ENCODE peak calls at places on chromosomes 13 and 19, in six cellular contexts. M is foreskin melanocyte; X is breast epithelium; W is left lung; F is stimulated activated naive B cell treated with anti-CD40 and anti-IgM and Interleukin-4, amounts not matched to agents 10 μg/mL and 1 μg/mL and 100 μg/mL, for 72 hours; U is COR-L47. V is an unnamed sample.

GRCh38 chr19:16139752-16140151 is 3.7 kb upstream of the HSH2D start:
- DNase-seq in U (no peak), W (no peak), F (peak), X (no peak), M (no peak), V (no peak)

GRCh38 chr13:52162279-52163101 is 3.1 kb upstream of the NEK3 start:
- DNase-seq in M (peak), W (no peak), F (no peak), X (no peak), U (no peak), V (no peak)

GRCh38 chr13:27007166-27007565 is 164.4 kb downstream of the USP12 start:
- DNase-seq in M (no peak), W (no peak), X (no peak), U (peak), F (no peak), V (no peak)

GRCh38 chr13:95267662-95268369 is 33.4 kb downstream of the ABCC4 start:
- DNase-seq in W (no peak), F (no peak), X (no peak), U (no peak), M (no peak), V (no peak)

GRCh38 chr19:19372656-19373416 is 32.6 kb upstream of the GATAD2A start:
- DNase-seq in X (no peak), F (peak), M (peak), U (no peak), W (peak), V (peak)

GRCh38 chr19:49816616-49817015 is 1.5 kb upstream of the MED25 start:
- DNase-seq in U (no peak), X (no peak), M (no peak), W (no peak), F (no peak), V (no peak)

GRCh38 chr13:41352935-41353801 is 42.1 kb downstream of the NAA16 start:
- DNase-seq in U (peak), X (no peak), M (peak), W (no peak), F (peak), V (peak)

GRCh38 chr19:37725181-37725580 is 5.6 kb upstream of the ZNF607 start:
- DNase-seq in W (no peak), U (no peak), X (no peak), M (no peak), F (no peak), V (no peak)

GRCh38 chr13:100280681-100281080 is 191.8 kb downstream of the PCCA start:
- DNase-seq in M (no peak), U (no peak), X (no peak), W (no peak), F (no peak), V (no peak)

GRCh38 chr13:110629735-110630134 is 14.4 kb downstream of the NAXD start:
- DNase-seq in M (no peak), X (no peak), W (no peak), U (no peak), F (no peak), V (no peak)

GRCh38 chr13:101139076-101139475 is 277.2 kb downstream of the NALCN start:
- DNase-seq in M (no peak), X (no peak), F (no peak), U (peak), W (no peak), V (no peak)

GRCh38 chr13:24050292-24050711 is 110.2 kb upstream of the SPATA13 start:
- DNase-seq in F (no peak), U (no peak), X (peak), M (no peak), W (peak), V (no peak)

GRCh38 chr13:77876176-77876575 is 42.5 kb downstream of the EDNRB start:
- DNase-seq in W (no peak), F (no peak), M (no peak), U (no peak), X (no peak), V (no peak)

GRCh38 chr13:70253834-70254233 is 145.6 kb upstream of the KLHL1 start:
- DNase-seq in F (no peak), M (no peak), U (peak), X (no peak), W (no peak), V (no peak)

GRCh38 chr19:1266116-1266817 is 2.9 kb upstream of the CIRBP start:
- DNase-seq in W (peak), U (peak), F (peak), M (peak), X (no peak), V (peak)

GRCh38 chr13:49540552-49540951 is 44.8 kb downstream of the PHF11 start:
- DNase-seq in M (no peak), F (no peak), X (no peak), W (no peak), U (no peak), V (no peak)

GRCh38 chr19:56993851-56994250 is 125.9 kb upstream of the USP29 start:
- DNase-seq in W (no peak), X (no peak), U (no peak), M (no peak), F (no peak), V (no peak)

GRCh38 chr19:50931023-50931422 is 19.8 kb upstream of the KLK4 start:
- DNase-seq in X (no peak), W (no peak), U (no peak), F (no peak), M (no peak), V (no peak)

GRCh38 chr13:61156753-61157152 is 258.9 kb downstream of the PCDH20 start:
- DNase-seq in X (no peak), M (no peak), F (no peak), W (no peak), U (no peak), V (no peak)

V was measured in germinal center.